ENCODE peak calls at places on chromosomes 16 and 17, in six cellular contexts. Z is fibroblast of lung; S is BE2C; Y is IMR-90; H is cardiac muscle cell; Q is CD4-positive, CD25-positive, alpha-beta regulatory T cell. R is an unnamed sample. For H3K4me1 and H3K27me3, the result is how much of the 10 kb centered on the place peaks cover.

GRCh38 chr17:73594025-73594424 is 50.2 kb downstream of the SDK2 start:
- DNase-seq in Z (no peak), S (no peak), Y (no peak), H (no peak), Q (no peak), R (no peak)

GRCh38 chr16:86761117-86761971 is 183.0 kb downstream of the FOXL1 start:
- DNase-seq in Z (peak), S (peak), Y (peak), H (peak), Q (peak), R (peak)

GRCh38 chr17:58504826-58505351 is 9.5 kb downstream of the MTMR4 start:
- DNase-seq in Z (no peak), S (no peak), Y (no peak), H (no peak), Q (no peak), R (no peak)

GRCh38 chr17:59825533-59826316 is 67.0 kb downstream of the TUBD1 start:
- DNase-seq in Z (peak), S (no peak), Y (peak), H (peak), Q (no peak), R (no peak)

GRCh38 chr17:46037722-46038255 is 38.7 kb downstream of the STH start:
- DNase-seq in Z (no peak), S (no peak), Y (no peak), H (no peak), Q (no peak), R (no peak)

GRCh38 chr16:84931107-84931494 is 80.2 kb downstream of the ZDHHC7 start:
- DNase-seq in Z (no peak), S (no peak), Y (no peak), H (no peak), Q (no peak), R (no peak)

GRCh38 chr17:76182016-76182764 is 41.1 kb upstream of the FOXJ1 start:
- DNase-seq in Z (peak), S (peak), Y (peak), H (peak), Q (peak), R (peak)

GRCh38 chr17:63665527-63666214 is 34.3 kb downstream of the LIMD2 start:
- DNase-seq in Z (no peak), S (no peak), Y (no peak), H (peak), Q (peak), R (no peak)

GRCh38 chr16:4392382-4393242 is 21.0 kb downstream of the VASN start:
- DNase-seq in Z (peak), S (peak), Y (peak), H (peak), Q (no peak), R (no peak)

GRCh38 chr16:30185141-30185682 is 1.8 kb downstream of the CORO1A start:
- DNase-seq in Z (no peak), S (peak), Y (no peak), H (no peak), Q (no peak), R (no peak)

GRCh38 chr16:30183236-30183960 is at the start of gene CORO1A:
- DNase-seq in Z (peak), S (peak), Y (peak), H (peak), Q (peak), R (peak)

GRCh38 chr16:30183961-30184429 is 593 bp downstream of the CORO1A start:
- DNase-seq in Z (no peak), S (no peak), Y (no peak), H (no peak), Q (peak), R (peak)

GRCh38 chr16:30185683-30186421 is 2.5 kb downstream of the CORO1A start:
- DNase-seq in Z (no peak), S (no peak), Y (no peak), H (no peak), Q (peak), R (peak)

GRCh38 chr16:30184430-30185140 is 1.2 kb downstream of the CORO1A start:
- DNase-seq in Z (no peak), S (peak), Y (no peak), H (no peak), Q (peak), R (peak)
- H3K4me1 ChIP-seq in Z (under half), S (under half), Y (under half), H (under half), Q (half or more), R (under half)

DNA sequence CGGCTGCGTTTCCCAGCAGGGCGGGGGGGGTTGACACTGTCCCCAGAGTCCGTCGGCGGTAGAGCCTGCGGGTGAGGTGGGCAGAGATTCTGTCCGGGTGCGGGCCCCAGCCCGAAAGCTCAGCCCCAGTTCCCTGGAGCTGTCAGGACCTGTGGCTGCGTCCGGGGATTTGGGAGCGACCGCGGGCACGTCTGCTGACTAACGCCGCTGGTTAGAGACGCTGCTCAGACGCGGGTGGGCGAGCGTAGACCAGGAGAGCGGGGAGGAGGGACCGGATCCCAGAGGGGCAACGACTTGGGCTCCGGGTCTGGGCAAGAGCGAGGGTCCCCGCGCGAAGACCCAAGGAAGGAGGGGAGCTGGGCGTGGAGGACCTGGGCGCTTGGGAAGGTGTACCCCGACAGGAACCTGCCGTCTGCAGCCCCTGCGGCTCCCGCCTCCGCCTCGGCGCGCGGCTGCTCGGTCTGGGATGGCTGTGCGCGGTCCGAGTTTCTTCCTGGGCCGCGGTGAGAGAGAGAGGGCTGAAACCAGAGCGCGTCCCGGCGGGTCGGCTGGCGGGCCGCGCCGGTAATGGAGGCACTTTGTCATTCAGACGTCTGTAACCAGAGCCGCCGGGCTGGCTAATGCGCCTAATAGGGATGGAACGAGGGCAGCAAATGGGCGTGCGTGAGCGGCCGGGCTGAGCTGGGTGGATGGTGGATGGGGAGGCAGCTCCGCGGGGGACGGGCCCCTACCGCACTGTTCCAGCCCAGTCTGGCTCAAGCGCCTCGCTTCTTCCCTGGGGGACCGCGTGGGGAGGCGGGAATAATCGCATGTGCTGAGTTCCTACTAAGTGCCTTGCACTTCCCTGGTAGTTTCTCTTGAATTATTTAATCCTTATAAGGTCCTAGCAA is 2.3 kb downstream of the NGFR start:
- DNase-seq in Z (peak), S (peak), Y (peak), H (no peak), Q (no peak), R (peak)
- H3K4me3 ChIP-seq in Z (no peak), S (peak), Y (no peak), H (peak), Q (no peak), R (peak)

DNA sequence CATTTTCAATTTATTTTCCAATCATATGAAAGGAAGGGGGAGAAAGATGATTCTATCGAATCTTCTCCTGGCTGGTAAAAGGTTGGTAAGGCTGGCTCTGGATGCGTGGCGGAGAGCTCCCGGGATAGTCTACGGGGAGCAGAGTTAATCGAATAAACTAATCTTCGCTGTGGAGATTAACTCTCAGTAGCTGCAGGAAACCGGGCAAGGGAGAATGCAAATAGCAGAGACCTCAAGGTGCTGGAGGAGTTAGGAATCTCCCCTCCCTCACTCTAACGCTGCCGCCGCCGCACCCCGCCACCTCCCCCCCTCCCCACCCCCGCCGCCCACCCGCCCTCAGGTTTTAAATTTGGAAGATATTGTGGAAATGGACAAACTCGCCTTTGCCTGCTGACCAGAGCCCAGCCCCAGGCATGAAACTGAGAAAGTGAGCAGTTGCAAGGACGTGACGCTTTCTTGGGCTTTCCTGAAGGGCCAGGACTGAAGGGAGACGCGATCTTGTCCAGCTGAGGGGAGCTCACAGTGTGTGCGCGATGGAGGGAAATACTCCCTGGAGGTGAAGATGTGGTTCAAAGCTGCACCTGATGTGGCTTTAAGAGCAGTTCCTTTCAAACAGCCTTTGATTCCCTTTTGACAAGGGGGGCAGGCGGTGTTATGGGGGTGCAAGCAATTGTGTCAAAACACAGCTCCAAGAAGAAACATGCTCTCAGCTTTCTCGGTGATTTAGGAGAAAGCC is 308.2 kb upstream of the IRX3 start:
- DNase-seq in Z (no peak), S (peak), Y (no peak), H (no peak), Q (no peak), R (no peak)
- H3K27me3 ChIP-seq in Z (under half), S (under half), Y (under half), H (under half), Q (under half), R (under half)

GRCh38 chr16:27426423-27427408 is 24.7 kb downstream of the IL21R start:
- DNase-seq in Z (peak), S (no peak), Y (peak), H (peak), Q (peak), R (peak)

GRCh38 chr16:27428035-27428785 is 26.2 kb downstream of the IL21R start:
- DNase-seq in Z (no peak), S (no peak), Y (no peak), H (no peak), Q (no peak), R (no peak)

GRCh38 chr16:27424772-27425498 is 23.0 kb downstream of the IL21R start:
- DNase-seq in Z (no peak), S (no peak), Y (no peak), H (no peak), Q (no peak), R (no peak)

GRCh38 chr16:27427538-27427937 is 25.6 kb downstream of the IL21R start:
- DNase-seq in Z (no peak), S (no peak), Y (no peak), H (no peak), Q (no peak), R (no peak)

GRCh38 chr16:27425961-27426360 is 24.0 kb downstream of the IL21R start:
- DNase-seq in Z (no peak), S (no peak), Y (no peak), H (no peak), Q (no peak), R (no peak)
- H3K4me1 ChIP-seq in Z (under half), S (under half), Y (under half), H (under half), Q (under half), R (under half)

DNA sequence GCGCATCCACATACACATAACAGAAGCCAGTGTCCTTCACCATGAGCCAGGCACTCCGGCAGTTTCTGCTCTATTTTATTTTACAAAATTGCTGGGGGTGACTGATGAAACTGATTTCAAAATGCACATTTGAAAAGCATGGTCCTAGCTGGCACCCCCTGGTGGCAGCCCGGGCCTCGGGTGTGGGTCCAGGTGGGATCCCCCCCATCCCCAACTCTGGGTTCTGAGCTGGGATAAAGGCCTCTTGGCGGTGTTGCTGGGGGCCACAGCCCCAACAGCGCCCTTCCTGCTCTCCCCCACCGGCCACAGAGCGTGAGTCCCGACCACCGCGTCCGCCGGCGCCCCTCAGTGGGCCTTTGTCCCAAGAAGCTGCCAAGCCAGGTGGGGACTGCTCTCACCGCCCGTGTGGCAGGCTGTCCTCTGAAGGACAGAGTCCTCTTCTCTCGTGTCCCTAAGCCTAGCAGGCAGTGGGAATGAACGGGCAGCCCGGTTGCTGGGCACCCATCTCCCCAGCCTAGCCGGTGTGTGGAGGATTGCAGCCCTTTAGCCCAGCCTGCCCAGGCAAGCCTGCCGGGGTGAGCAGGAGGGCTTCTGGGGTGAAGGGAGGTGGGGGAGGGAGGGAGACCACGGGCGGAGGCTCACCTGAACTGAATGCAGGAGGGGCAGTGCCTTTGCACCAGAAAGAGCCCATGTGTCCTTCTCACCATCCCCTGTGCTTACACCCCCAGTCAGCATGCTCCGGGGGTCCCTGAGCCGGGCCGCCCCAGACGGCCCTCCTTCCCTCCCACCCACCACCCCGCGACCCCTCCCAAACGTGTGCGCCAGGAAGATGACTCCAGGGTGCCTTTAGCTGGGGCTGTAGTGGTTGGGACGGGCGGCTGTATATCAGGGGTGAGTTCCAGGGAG is 898 bp downstream of the SNAI3 start:
- DNase-seq in Z (peak), S (no peak), Y (peak), H (peak), Q (peak), R (peak)
- H3K4me3 ChIP-seq in Z (peak), S (no peak), Y (no peak), H (peak), Q (peak), R (peak)

GRCh38 chr17:39611441-39612112 is 3.9 kb upstream of the NEUROD2 start:
- DNase-seq in Z (no peak), S (no peak), Y (no peak), H (no peak), Q (no peak), R (no peak)
- H3K27me3 ChIP-seq in Z (under half), S (under half), Y (half or more), H (half or more), Q (under half), R (under half)

GRCh38 chr17:20171741-20172377 is 162.7 kb downstream of the SPECC1 start:
- DNase-seq in Z (peak), S (no peak), Y (peak), H (peak), Q (no peak), R (no peak)
- H3K4me1 ChIP-seq in Z (under half), S (under half), Y (under half), H (under half), Q (under half), R (under half)